ENCODE peak calls at places on chromosomes 12 and 14, in four cellular contexts. R, Q, Y and E are unnamed samples.

GRCh38 chr14:54173782-54174181 is 217.2 kb upstream of the BMP4 start:
- DNase-seq in R (no peak), Q (no peak), Y (no peak), E (no peak)

GRCh38 chr14:101953151-101953550 is 11.2 kb upstream of the DYNC1H1 start:
- DNase-seq in Y (no peak), Q (no peak), R (no peak), E (peak; percentile 34)

GRCh38 chr12:59055204-59055839 is 135.0 kb upstream of the LRIG3 start:
- DNase-seq in Q (no peak), Y (no peak), R (no peak), E (no peak)

GRCh38 chr12:9940370-9940769 is 8.2 kb upstream of the CLEC2A start:
- DNase-seq in Y (no peak), Q (no peak), R (no peak), E (no peak)

GRCh38 chr12:131039551-131039950 is 85.8 kb downstream of the ADGRD1 start:
- DNase-seq in Y (no peak), Q (no peak), R (no peak), E (peak; percentile 40)

GRCh38 chr14:104614126-104614812 is 9.7 kb upstream of the TMEM179 start:
- DNase-seq in Y (no peak), Q (no peak), R (no peak), E (no peak)

GRCh38 chr12:95944108-95944704 is 1.1 kb downstream of the AMDHD1 start:
- DNase-seq in Q (no peak), R (no peak), Y (no peak), E (no peak)

GRCh38 chr12:131865196-131865875 is 29.1 kb upstream of the ULK1 start:
- DNase-seq in Y (no peak), R (no peak), Q (no peak), E (no peak)

GRCh38 chr12:92467886-92468285 is 234.9 kb upstream of the PLEKHG7 start:
- DNase-seq in Q (no peak), Y (no peak), R (no peak), E (no peak)

GRCh38 chr12:50579757-50580267 is 75.0 kb downstream of the DIP2B start:
- DNase-seq in R (no peak), Q (no peak), Y (no peak), E (no peak)

GRCh38 chr14:47872588-47872987 is 197.2 kb upstream of the MDGA2 start:
- DNase-seq in R (no peak), Y (no peak), Q (no peak), E (no peak)

GRCh38 chr14:68894123-68894522 is 85.0 kb downstream of the ACTN1 start:
- DNase-seq in R (no peak), Q (peak; percentile 44), Y (no peak), E (no peak)

GRCh38 chr14:68893566-68893965 is 85.5 kb downstream of the ACTN1 start:
- DNase-seq in Q (no peak), R (no peak), Y (no peak), E (no peak)

GRCh38 chr14:68895304-68895703 is 83.8 kb downstream of the ACTN1 start:
- DNase-seq in R (no peak), Q (no peak), Y (no peak), E (no peak)

GRCh38 chr14:68896132-68896531 is 83.0 kb downstream of the ACTN1 start:
- DNase-seq in Y (no peak), Q (no peak), R (no peak), E (no peak)

GRCh38 chr14:68894802-68895201 is 84.3 kb downstream of the ACTN1 start:
- DNase-seq in Q (no peak), Y (no peak), R (no peak), E (no peak)
- H3K36me3 ChIP-seq in Q (peaks cover 4% of the 10 kb centered on the region), Y (peaks cover 54% of the 10 kb centered on the region), R (peaks cover 9% of the 10 kb centered on the region), E (peaks cover 69% of the 10 kb centered on the region)

DNA sequence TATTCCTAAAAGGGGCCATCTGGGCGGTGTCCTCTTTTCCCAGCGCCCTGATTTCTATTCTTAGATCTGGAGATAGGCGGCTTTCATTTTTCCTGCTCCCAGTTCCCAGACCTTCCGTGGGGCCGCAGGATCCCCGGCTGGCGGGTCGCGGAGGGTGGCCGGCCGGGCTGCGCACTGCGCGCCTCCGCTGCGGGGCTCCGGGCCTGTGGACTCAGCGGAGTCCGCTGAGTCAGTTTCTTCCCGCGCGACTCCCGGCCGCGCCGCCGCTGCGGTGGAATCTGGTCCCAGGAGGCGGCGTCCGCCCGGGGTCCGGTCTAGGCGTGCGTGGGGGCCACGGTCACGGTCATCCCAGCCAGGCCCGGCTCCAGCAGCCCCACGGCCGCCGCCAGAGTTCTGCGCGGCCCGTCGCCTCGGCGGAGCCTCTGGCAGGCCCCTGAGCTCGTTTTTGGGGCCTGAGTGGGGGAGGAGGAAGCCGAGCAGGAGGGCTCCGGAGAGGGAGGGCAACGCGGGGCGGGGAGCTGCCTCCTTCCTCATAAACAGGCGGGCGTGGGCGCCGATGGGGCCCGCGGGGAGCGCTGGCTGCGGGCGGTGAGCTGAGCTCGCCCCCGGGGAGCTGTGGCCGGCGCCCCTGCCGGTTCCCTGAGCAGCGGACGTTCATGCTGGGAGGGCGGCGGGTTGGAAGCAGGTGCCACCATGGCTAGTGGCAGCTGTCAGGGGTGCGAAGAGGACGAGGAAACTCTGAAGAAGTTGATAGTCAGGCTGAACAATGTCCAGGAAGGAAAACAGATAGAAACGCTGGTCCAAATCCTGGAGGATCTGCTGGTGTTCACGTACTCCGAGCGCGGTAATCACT is at the start of gene LRRK2:
- DNase-seq in Y (peak; percentile 63), Q (peak; percentile 74), R (peak; percentile 68), E (peak; percentile 86)
- TF ChIP-seq POLR2AphosphoS5 in Y (no peak), Q (peak; percentile 57), R (no peak), E (peak; percentile 17)

DNA sequence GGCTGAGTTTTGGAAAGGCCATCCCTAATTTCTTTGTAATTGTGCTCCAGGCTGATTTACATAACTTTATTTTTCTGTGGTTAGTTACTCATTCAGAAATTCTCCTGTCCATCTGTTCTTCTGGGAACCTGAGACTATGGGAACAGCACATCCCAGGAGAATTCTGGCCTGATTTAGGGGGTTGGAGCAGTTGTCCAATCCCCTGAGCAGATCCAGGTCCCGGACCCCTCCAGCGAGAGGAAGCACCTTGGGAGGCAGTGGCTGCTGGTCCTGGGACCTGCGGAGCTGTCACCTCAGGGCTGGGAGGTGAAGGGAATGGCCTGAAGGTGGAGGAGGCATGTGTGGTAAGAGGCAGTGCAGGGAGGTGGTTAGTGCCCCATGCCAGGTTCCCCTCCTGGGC is 40.4 kb downstream of the TSPAN9 start:
- DNase-seq in Q (no peak), R (no peak), Y (no peak), E (no peak)
- H3K4me1 ChIP-seq in Q (peaks cover 3% of the 10 kb centered on the region), R (peaks cover 10% of the 10 kb centered on the region), Y (no peaks in the 10 kb centered on the region), E (peaks cover 35% of the 10 kb centered on the region)

GRCh38 chr12:127425474-127425873 is 841.5 kb upstream of the TMEM132C start:
- DNase-seq in Y (no peak), Q (no peak), R (no peak), E (no peak)

GRCh38 chr12:127431177-127431576 is 835.8 kb upstream of the TMEM132C start:
- DNase-seq in Y (no peak), R (no peak), Q (no peak), E (no peak)

GRCh38 chr12:127429556-127429955 is 837.4 kb upstream of the TMEM132C start:
- DNase-seq in Q (no peak), Y (no peak), R (no peak), E (no peak)

GRCh38 chr12:127430401-127430800 is 836.6 kb upstream of the TMEM132C start:
- DNase-seq in R (no peak), Q (no peak), Y (no peak), E (no peak)

DNA sequence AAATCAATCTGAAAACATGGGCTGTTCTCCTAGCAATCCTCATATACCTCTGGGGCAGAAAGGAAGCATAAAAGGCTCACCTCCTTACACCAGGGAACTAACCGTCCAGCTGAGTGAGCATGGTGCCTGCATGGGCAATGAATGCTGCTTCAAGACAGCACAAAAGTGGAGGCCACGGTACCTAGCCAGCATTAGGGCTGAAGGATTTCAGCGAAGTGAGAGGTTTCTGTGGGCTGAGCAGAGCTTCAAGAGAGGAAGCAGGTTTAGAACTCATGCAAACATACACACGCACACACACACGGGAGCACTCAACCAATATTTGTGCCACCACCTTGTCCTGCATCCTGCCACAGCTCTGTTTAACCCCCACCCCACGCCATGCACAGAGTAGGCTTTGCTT is 838.5 kb upstream of the TMEM132C start:
- DNase-seq in Y (no peak), R (no peak), Q (no peak), E (no peak)
- H3K36me3 ChIP-seq in Y (no peaks in the 10 kb centered on the region), R (no peaks in the 10 kb centered on the region), Q (no peaks in the 10 kb centered on the region), E (no peaks in the 10 kb centered on the region)

GRCh38 chr12:117126335-117126734 is 27.1 kb upstream of the TESC start:
- DNase-seq in Y (no peak), Q (no peak), R (no peak), E (no peak)
- TF ChIP-seq POLR2AphosphoS5 in Y (no peak), Q (peak; percentile 24), R (no peak), E (no peak)

DNA sequence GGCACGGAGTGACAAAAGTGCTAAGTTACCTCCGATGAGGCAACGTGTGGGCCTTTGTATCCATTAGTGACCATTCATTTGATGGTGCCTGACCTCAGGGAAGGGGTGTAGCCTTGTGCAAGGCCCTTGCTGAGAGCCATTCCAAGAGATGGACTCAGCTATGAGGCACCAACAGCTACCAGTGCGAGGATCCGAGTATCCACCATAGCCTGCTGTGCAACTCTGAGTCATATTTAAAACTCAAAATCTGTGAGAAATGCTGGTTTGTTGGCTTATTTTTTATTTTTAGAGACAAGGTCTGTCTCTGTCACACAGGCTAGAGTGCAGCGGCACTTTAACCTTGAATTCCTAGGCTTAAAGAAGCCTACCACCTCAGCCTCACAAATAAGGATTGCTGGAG is 25.1 kb upstream of the WNK1 start:
- DNase-seq in Q (no peak), R (no peak), Y (no peak), E (no peak)
- H3K4me1 ChIP-seq in Q (no peaks in the 10 kb centered on the region), R (peaks cover 2% of the 10 kb centered on the region), Y (no peaks in the 10 kb centered on the region), E (peaks cover 11% of the 10 kb centered on the region)

DNA sequence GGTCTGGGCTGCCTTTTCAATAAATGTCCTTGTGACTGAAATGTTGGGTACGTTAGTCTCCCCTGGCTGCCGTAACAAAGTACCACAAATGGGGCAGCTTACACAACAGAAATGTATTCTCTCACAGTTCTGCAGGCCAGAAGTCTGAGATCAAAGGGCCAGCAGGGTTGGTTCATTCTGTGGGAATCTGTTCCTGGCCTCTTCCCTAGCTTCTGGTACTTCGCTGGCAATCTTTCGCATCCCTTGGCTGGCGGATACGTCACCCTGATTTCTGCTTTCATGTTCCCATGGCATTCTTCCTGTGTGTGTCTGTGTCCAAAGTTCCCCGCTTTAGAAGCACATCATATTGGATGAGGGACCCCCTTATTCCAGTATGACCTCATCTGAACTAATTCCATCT is 95.8 kb upstream of the NCOR2 start:
- DNase-seq in Y (no peak), R (no peak), Q (no peak), E (no peak)
- H3K36me3 ChIP-seq in Y (no peaks in the 10 kb centered on the region), R (no peaks in the 10 kb centered on the region), Q (no peaks in the 10 kb centered on the region), E (no peaks in the 10 kb centered on the region)